ENCODE peak calls at places on chromosomes 1 and 21, in eight cellular contexts. R, G, V, A, N, K, C and Q are unnamed samples.

GRCh38 chr1:39672551-39672947 is 642 bp upstream of the NT5C1A start:
- DNase-seq in C (peak), A (no peak), R (no peak), G (no peak), V (peak), K (peak), N (no peak), Q (no peak)

GRCh38 chr1:24910751-24911650 is 19.1 kb downstream of the RUNX3 start:
- DNase-seq in C (peak), G (no peak), K (peak), V (peak), A (no peak), N (no peak), R (no peak), Q (no peak)

GRCh38 chr21:21383126-21383525 is 384.9 kb downstream of the NCAM2 start:
- DNase-seq in A (no peak), K (peak), R (no peak), N (no peak), V (no peak), C (no peak), G (no peak), Q (no peak)

GRCh38 chr1:36880155-36881070 is 153.9 kb downstream of the GRIK3 start:
- DNase-seq in V (peak), A (no peak), C (no peak), R (no peak), N (no peak), G (no peak), K (no peak), Q (no peak)

GRCh38 chr1:217525773-217526490 is 105.0 kb downstream of the GPATCH2 start:
- DNase-seq in N (no peak), G (no peak), K (peak), V (no peak), C (no peak), A (no peak), R (peak), Q (no peak)

GRCh38 chr1:45493116-45493697 is 2.2 kb upstream of the TESK2 start:
- DNase-seq in N (peak), K (peak), A (peak), G (no peak), C (peak), V (peak), R (no peak), Q (no peak)

GRCh38 chr21:45120975-45121374 is 46.6 kb downstream of the ADARB1 start:
- DNase-seq in V (no peak), G (no peak), N (no peak), C (no peak), A (no peak), K (no peak), R (no peak), Q (no peak)

GRCh38 chr21:35019631-35020032 is 29.5 kb downstream of the RUNX1 start:
- DNase-seq in C (no peak), V (no peak), K (no peak), N (no peak), A (no peak), G (no peak), R (no peak), Q (no peak)

GRCh38 chr1:168348146-168348709 is 67.6 kb downstream of the TBX19 start:
- DNase-seq in A (no peak), V (peak), R (peak), G (no peak), N (no peak), K (no peak), C (no peak), Q (no peak)

GRCh38 chr1:112605633-112606327 is 13.2 kb downstream of the ST7L start:
- DNase-seq in C (no peak), G (no peak), K (peak), R (no peak), V (no peak), N (no peak), A (no peak), Q (no peak)

GRCh38 chr21:45290948-45291612 is 3.4 kb upstream of the POFUT2 start:
- DNase-seq in N (no peak), A (no peak), R (no peak), C (no peak), K (peak), G (peak), V (no peak), Q (no peak)

GRCh38 chr1:18410407-18410806 is 70.3 kb upstream of the KLHDC7A start:
- DNase-seq in N (no peak), V (no peak), C (no peak), G (no peak), K (no peak), A (no peak), R (no peak), Q (no peak)

GRCh38 chr1:27496604-27497155 is 6.7 kb upstream of the WASF2 start:
- DNase-seq in V (no peak), C (no peak), A (no peak), G (no peak), K (peak), R (no peak), N (no peak), Q (no peak)

GRCh38 chr21:29189358-29189757 is 58.9 kb downstream of the MAP3K7CL start:
- DNase-seq in R (no peak), K (no peak), C (no peak), N (no peak), G (no peak), V (no peak), A (no peak), Q (no peak)

GRCh38 chr21:14862794-14863720 is 201.7 kb downstream of the NRIP1 start:
- DNase-seq in K (peak), V (peak), R (no peak), C (no peak), A (no peak), G (no peak), N (no peak), Q (no peak)

GRCh38 chr1:117060441-117061317 is 553 bp downstream of the TTF2 start:
- DNase-seq in G (no peak), A (peak), N (no peak), K (peak), R (no peak), C (no peak), V (no peak), Q (no peak)

GRCh38 chr1:42482635-42483153 is 19.6 kb downstream of the CCDC30 start:
- DNase-seq in R (no peak), K (no peak), G (no peak), C (no peak), V (no peak), N (no peak), A (no peak), Q (no peak)

GRCh38 chr1:84386716-84387479 is 11.4 kb upstream of the DNASE2B start:
- DNase-seq in G (no peak), A (no peak), K (no peak), N (no peak), V (no peak), R (no peak), C (no peak), Q (no peak)

GRCh38 chr1:183568176-183569041 is 21.9 kb downstream of the NCF2 start:
- DNase-seq in K (no peak), A (no peak), C (no peak), G (no peak), N (no peak), R (no peak), V (no peak), Q (no peak)

GRCh38 chr1:64986903-64987871 is 20.8 kb upstream of the JAK1 start:
- DNase-seq in K (no peak), G (no peak), V (no peak), A (no peak), R (no peak), N (no peak), C (no peak), Q (no peak)

GRCh38 chr1:113975211-113975895 is 3.9 kb upstream of the OLFML3 start:
- DNase-seq in R (no peak), G (no peak), N (no peak), V (peak), A (no peak), K (peak), C (no peak), Q (peak)

GRCh38 chr1:57761628-57762027 is 337.8 kb upstream of the DAB1 start:
- DNase-seq in C (no peak), N (no peak), R (no peak), V (no peak), G (no peak), A (no peak), K (no peak), Q (no peak)

GRCh38 chr1:54965624-54966340 is 14.6 kb upstream of the TMEM61 start:
- DNase-seq in K (no peak), C (no peak), V (no peak), R (peak), A (peak), G (no peak), N (no peak), Q (no peak)

GRCh38 chr1:23718482-23718881 is 24.8 kb upstream of the ELOA start:
- DNase-seq in N (no peak), K (peak), C (no peak), G (no peak), R (no peak), A (peak), V (no peak), Q (no peak)